ENCODE peak calls at places on chromosomes 3 and 15, in ten cellular contexts. K is brain pericyte; R is kidney glomerular epithelial cell; Y is tibial artery; J is CD8-positive, alpha-beta T cell; E is aorta; I is HTR-8/SVneo; G is Karpas-422; H is NB4; O is A549. Q is an unnamed sample.
A peak's percentile ranks its signal among the peaks of the same experiment; 100 is the strongest.

GRCh38 chr3:165643433-165643824 is 193.8 kb downstream of the BCHE start:
- DNase-seq in H (no peak), K (no peak), Y (no peak), G (no peak), J (no peak), I (peak; percentile 11), O (no peak), E (no peak), R (peak; percentile 61), Q (no peak)

GRCh38 chr15:88896339-88897033 is 1.1 kb upstream of the HAPLN3 start:
- DNase-seq in K (no peak), G (no peak), Y (no peak), E (no peak), R (no peak), I (no peak), J (no peak), O (no peak), H (no peak), Q (no peak)

GRCh38 chr3:116001063-116001765 is 377.9 kb downstream of the GAP43 start:
- DNase-seq in Y (no peak), O (no peak), E (no peak), I (no peak), J (no peak), G (no peak), R (peak; percentile 56), K (no peak), H (no peak), Q (no peak)

GRCh38 chr15:23415321-23415865 is 31.6 kb downstream of the GOLGA6L2 start:
- DNase-seq in K (no peak), G (no peak), J (no peak), Y (no peak), I (no peak), H (no peak), O (no peak), R (no peak), E (peak; percentile 2), Q (no peak)

GRCh38 chr3:16849795-16850194 is 35.0 kb upstream of the PLCL2 start:
- DNase-seq in I (peak; percentile 15), Y (peak; percentile 21), G (no peak), J (no peak), K (no peak), E (no peak), O (no peak), R (no peak), H (peak; percentile 4), Q (peak; percentile 68)

GRCh38 chr3:168628549-168628948 is 532.8 kb upstream of the GOLIM4 start:
- DNase-seq in O (no peak), K (no peak), E (no peak), I (no peak), H (no peak), G (no peak), Y (no peak), J (no peak), R (no peak), Q (no peak)

GRCh38 chr15:62483817-62484216 is 318.7 kb upstream of the C2CD4B start:
- DNase-seq in O (no peak), Y (no peak), R (no peak), K (no peak), G (no peak), H (no peak), J (no peak), I (no peak), E (no peak), Q (no peak)

GRCh38 chr3:117184574-117184973 is 475.0 kb downstream of the TUSC7 start:
- DNase-seq in O (no peak), I (no peak), Y (no peak), R (peak; percentile 64), E (no peak), G (no peak), K (no peak), H (no peak), J (no peak), Q (no peak)

GRCh38 chr3:137105277-137105977 is 147.6 kb downstream of the IL20RB start:
- DNase-seq in O (peak; percentile 29), K (peak; percentile 24), I (peak; percentile 54), H (peak; percentile 75), J (no peak), R (peak; percentile 37), Y (no peak), G (peak; percentile 88), E (no peak), Q (peak; percentile 71)

GRCh38 chr3:14725015-14725431 is 50.1 kb downstream of the C3orf20 start:
- DNase-seq in O (no peak), Y (peak; percentile 46), R (no peak), G (no peak), I (no peak), K (no peak), H (no peak), E (no peak), J (no peak), Q (peak; percentile 21)

GRCh38 chr15:70605606-70606410 is 157.6 kb downstream of the UACA start:
- DNase-seq in I (no peak), K (peak; percentile 73), Y (no peak), H (no peak), G (no peak), R (peak; percentile 26), E (peak; percentile 77), O (no peak), J (no peak), Q (no peak)

GRCh38 chr15:39000008-39000734 is 435.6 kb upstream of the RASGRP1 start:
- DNase-seq in Y (no peak), O (no peak), E (peak; percentile 29), H (no peak), R (no peak), I (no peak), J (no peak), K (no peak), G (no peak), Q (no peak)

GRCh38 chr15:50114381-50114780 is 4.7 kb downstream of the ATP8B4 start:
- DNase-seq in I (no peak), H (peak; percentile 88), G (no peak), O (no peak), Y (peak; percentile 51), K (no peak), E (peak; percentile 69), J (no peak), R (no peak), Q (peak; percentile 93)

GRCh38 chr3:173371848-173372487 is 25.6 kb upstream of the NLGN1 start:
- DNase-seq in Y (peak; percentile 34), K (no peak), E (peak; percentile 37), G (no peak), I (no peak), O (no peak), H (peak; percentile 18), R (peak; percentile 35), J (no peak), Q (peak; percentile 10)

GRCh38 chr15:25134546-25134945 is 179.8 kb downstream of the SNRPN start:
- DNase-seq in I (no peak), G (peak; percentile 46), J (no peak), H (peak; percentile 1), Y (no peak), O (no peak), E (no peak), R (no peak), K (no peak), Q (no peak)

GRCh38 chr15:81111018-81111417 is 23.1 kb upstream of the CFAP161 start:
- DNase-seq in E (no peak), O (no peak), H (no peak), K (no peak), G (no peak), R (no peak), Y (no peak), I (no peak), J (no peak), Q (no peak)

Q was measured in MV-4-11.